ENCODE peak calls at places on chromosomes 4 and X, in five cellular contexts. P is hypothalamus, A is cardiac septum, K is AG20443, Y is stomach. T is an unnamed sample.

GRCh38 chrX:124274438-124275166 is 57.9 kb upstream of the TEX13D start:
- DNase-seq in P (no peak), A (no peak), K (peak; percentile 12), Y (no peak), T (no peak)

GRCh38 chrX:134254511-134254910 is 17.5 kb downstream of the CCDC160 start:
- DNase-seq in P (no peak), A (no peak), K (no peak), Y (no peak), T (no peak)

GRCh38 chr4:128379860-128380259 is 92.2 kb upstream of the PGRMC2 start:
- DNase-seq in P (no peak), A (no peak), K (peak; percentile 52), Y (peak; percentile 61), T (no peak)

GRCh38 chr4:37601527-37601926 is 84.6 kb downstream of the RELL1 start:
- DNase-seq in P (no peak), A (no peak), K (peak; percentile 37), Y (peak; percentile 68), T (peak; percentile 19)

GRCh38 chr4:152114562-152114961 is 353.8 kb upstream of the GATB start:
- DNase-seq in P (no peak), A (no peak), K (no peak), Y (no peak), T (no peak)

GRCh38 chr4:144495944-144496343 is 150.0 kb upstream of the HHIP start:
- DNase-seq in P (no peak), A (no peak), K (no peak), Y (no peak), T (no peak)

GRCh38 chr4:186723207-186724047 is at the start of gene FAT1:
- DNase-seq in P (peak; percentile 33), A (no peak), K (peak; percentile 90), Y (peak; percentile 72), T (peak; percentile 85)

GRCh38 chr4:81021526-81021944 is 9.0 kb upstream of the BMP3 start:
- DNase-seq in P (no peak), A (no peak), K (no peak), Y (no peak), T (no peak)

GRCh38 chr4:143559757-143560147 is 46.2 kb downstream of the SMARCA5 start:
- DNase-seq in P (no peak), A (no peak), K (peak; percentile 33), Y (no peak), T (no peak)

GRCh38 chr4:168604496-168605373 is 107.9 kb downstream of the PALLD start:
- DNase-seq in P (no peak), A (no peak), K (peak; percentile 76), Y (no peak), T (peak; percentile 53)

GRCh38 chr4:78753091-78753490 is 23.1 kb upstream of the BMP2K start:
- DNase-seq in P (no peak), A (no peak), K (no peak), Y (no peak), T (no peak)

GRCh38 chrX:132750312-132751042 is 208.0 kb downstream of the HS6ST2 start:
- DNase-seq in P (no peak), A (no peak), K (peak; percentile 21), Y (no peak), T (no peak)

GRCh38 chr4:165378763-165379631 is at the start of gene CPE:
- DNase-seq in P (peak; percentile 77), A (peak; percentile 87), K (peak; percentile 92), Y (peak; percentile 72), T (peak; percentile 87)

GRCh38 chr4:56680266-56680665 is 830 bp downstream of the HOPX start:
- DNase-seq in P (no peak), A (no peak), K (no peak), Y (peak; percentile 47), T (no peak)

GRCh38 chr4:8834681-8835220 is 36.9 kb downstream of the HMX1 start:
- DNase-seq in P (no peak), A (peak; percentile 27), K (no peak), Y (no peak), T (no peak)

GRCh38 chrX:11791090-11791489 is 33.1 kb downstream of the MSL3 start:
- DNase-seq in P (no peak), A (no peak), K (no peak), Y (no peak), T (no peak)

GRCh38 chr4:133154725-133155124 is 5.6 kb downstream of the PCDH10 start:
- DNase-seq in P (no peak), A (no peak), K (peak; percentile 38), Y (no peak), T (peak; percentile 39)

GRCh38 chrX:129984196-129984962 is 1.9 kb downstream of the BCORL1 start:
- DNase-seq in P (no peak), A (no peak), K (peak; percentile 49), Y (no peak), T (peak; percentile 43)

GRCh38 chrX:31508338-31508737 is 436.5 kb upstream of the FTHL17 start:
- DNase-seq in P (no peak), A (no peak), K (peak; percentile 39), Y (no peak), T (peak; percentile 5)

GRCh38 chrX:120452131-120452530 is 17.0 kb downstream of the LAMP2 start:
- DNase-seq in P (no peak), A (no peak), K (peak; percentile 35), Y (no peak), T (peak; percentile 27)